ENCODE peak calls at places on chromosomes 12 and 14, in five cellular contexts. H is retina; U is astrocyte; D is GM19239; O is stimulated activated CD4-positive, alpha-beta T cell treated with anti-CD3 and anti-CD28 coated beads, TNF-alpha, amount 100 ng/mL, for 48 hours. G is an unnamed sample.

GRCh38 chr14:96117101-96117897 is 78.1 kb downstream of the C14orf132 start:
- DNase-seq in H (no peak), U (peak), D (no peak), O (no peak), G (no peak)

GRCh38 chr12:44217146-44217883 is 381.4 kb downstream of the TMEM117 start:
- DNase-seq in H (no peak), U (no peak), D (no peak), O (no peak), G (no peak)

GRCh38 chr14:90775441-90775840 is 40.8 kb downstream of the TTC7B start:
- DNase-seq in H (no peak), U (no peak), D (no peak), O (no peak), G (no peak)

GRCh38 chr12:64258576-64258975 is 36.5 kb upstream of the KICS2 start:
- DNase-seq in H (no peak), U (peak), D (no peak), O (no peak), G (no peak)

GRCh38 chr12:123621619-123622530 is 11.6 kb downstream of the EIF2B1 start:
- DNase-seq in H (no peak), U (no peak), D (no peak), O (no peak), G (no peak)

GRCh38 chr14:55446127-55446736 is 5.8 kb upstream of the TBPL2 start:
- DNase-seq in H (peak), U (peak), D (peak), O (no peak), G (peak)

GRCh38 chr12:106976668-106977067 is 10.3 kb downstream of the MTERF2 start:
- DNase-seq in H (no peak), U (no peak), D (no peak), O (no peak), G (no peak)

GRCh38 chr14:67265131-67265530 is 23.9 kb downstream of the PALS1 start:
- DNase-seq in H (no peak), U (peak), D (no peak), O (no peak), G (no peak)

GRCh38 chr12:53265783-53266182 is 2.3 kb upstream of the ESPL1 start:
- DNase-seq in H (no peak), U (no peak), D (no peak), O (no peak), G (no peak)

GRCh38 chr12:19893514-19893913 is 454.2 kb downstream of the AEBP2 start:
- DNase-seq in H (no peak), U (peak), D (no peak), O (no peak), G (no peak)

GRCh38 chr12:65885312-65885711 is 61.0 kb downstream of the HMGA2 start:
- DNase-seq in H (no peak), U (no peak), D (no peak), O (no peak), G (no peak)

GRCh38 chr12:19031032-19031431 is 98.5 kb upstream of the PLEKHA5 start:
- DNase-seq in H (no peak), U (peak), D (no peak), O (no peak), G (no peak)

GRCh38 chr12:9039397-9039977 is 50.1 kb downstream of the KLRG1 start:
- DNase-seq in H (peak), U (peak), D (peak), O (no peak), G (no peak)

GRCh38 chr12:89062996-89063395 is 289.3 kb downstream of the DUSP6 start:
- DNase-seq in H (no peak), U (no peak), D (no peak), O (no peak), G (no peak)

GRCh38 chr12:12350868-12351463 is 924 bp upstream of the MANSC1 start:
- DNase-seq in H (no peak), U (no peak), D (no peak), O (no peak), G (no peak)

GRCh38 chr12:45304514-45305178 is 88.8 kb downstream of the ANO6 start:
- DNase-seq in H (no peak), U (no peak), D (no peak), O (no peak), G (no peak)

G was measured in stimulated activated effector memory CD8-positive, alpha-beta T cell treated with anti-CD3 and anti-CD28 coated beads, Interleukin-12 subunit alpha, Interleukin-12 subunit beta, amount 100 ng/mL, for 72 hours.